ENCODE peak calls at places on chromosomes 6 and 20, in five cellular contexts. I is NCI-H1092; G is activated CD8-positive, alpha-beta memory T cell treated with anti-CD3 and anti-CD28 coated beads for 1 hour; V is GM06990; X is kidney. Y is an unnamed sample.

GRCh38 chr20:21622097-21622496 is 83.4 kb upstream of the PAX1 start:
- DNase-seq in G (no peak), X (no peak), I (no peak), V (no peak), Y (no peak)

GRCh38 chr20:25047766-25048165 is 10.2 kb downstream of the ACSS1 start:
- DNase-seq in V (no peak), X (peak; percentile 53), I (no peak), G (no peak), Y (no peak)

GRCh38 chr6:98529364-98529763 is 305.0 kb upstream of the POU3F2 start:
- DNase-seq in I (no peak), V (no peak), G (no peak), X (no peak), Y (no peak)

GRCh38 chr20:23039885-23040508 is 4.9 kb downstream of the SSTR4 start:
- DNase-seq in I (no peak), X (no peak), V (no peak), G (no peak), Y (no peak)

GRCh38 chr6:158081657-158081935 is 86.5 kb downstream of the SERAC1 start:
- DNase-seq in X (no peak), I (no peak), V (no peak), G (no peak), Y (no peak)

GRCh38 chr6:16257999-16258708 is 19.8 kb downstream of the GMPR start:
- DNase-seq in G (no peak), X (no peak), I (no peak), V (no peak), Y (peak; percentile 60)

GRCh38 chr6:136511397-136511796 is 38.8 kb downstream of the MAP7 start:
- DNase-seq in I (no peak), V (no peak), G (no peak), X (no peak), Y (no peak)

GRCh38 chr20:62734881-62735280 is 26.2 kb downstream of the NTSR1 start:
- DNase-seq in X (peak; percentile 68), G (no peak), I (no peak), V (no peak), Y (no peak)

GRCh38 chr6:39357998-39358686 is 35.6 kb upstream of the KCNK16 start:
- DNase-seq in V (no peak), X (no peak), I (peak; percentile 76), G (no peak), Y (peak; percentile 60)

GRCh38 chr20:41394931-41395668 is 28.5 kb upstream of the EMILIN3 start:
- DNase-seq in I (no peak), V (no peak), G (no peak), X (no peak), Y (no peak)

GRCh38 chr20:53942121-53942816 is 128.1 kb downstream of the BCAS1 start:
- DNase-seq in G (no peak), I (no peak), V (peak; percentile 50), X (no peak), Y (peak; percentile 31)

GRCh38 chr6:3252369-3252768 is 6.4 kb upstream of the PSMG4 start:
- DNase-seq in G (no peak), X (no peak), V (no peak), I (no peak), Y (no peak)

GRCh38 chr6:144285798-144286502 is 815 bp downstream of the UTRN start:
- DNase-seq in G (no peak), I (no peak), X (peak; percentile 95), V (peak; percentile 35), Y (peak; percentile 78)

GRCh38 chr20:44083220-44083933 is 103.6 kb downstream of the JPH2 start:
- DNase-seq in I (peak; percentile 23), V (no peak), X (peak; percentile 69), G (no peak), Y (peak; percentile 83)

GRCh38 chr6:46320505-46320904 is 149.7 kb upstream of the ENPP5 start:
- DNase-seq in I (no peak), V (no peak), G (no peak), X (no peak), Y (no peak)

GRCh38 chr6:113018351-113019151 is 671.4 kb downstream of the RFPL4B start:
- DNase-seq in I (no peak), X (peak; percentile 31), G (no peak), V (no peak), Y (peak; percentile 96)

GRCh38 chr20:59571591-59572314 is 32.6 kb upstream of the PHACTR3 start:
- DNase-seq in I (peak; percentile 14), V (peak; percentile 43), G (peak; percentile 10), X (no peak), Y (peak; percentile 67)

GRCh38 chr20:10745790-10746189 is 72.0 kb upstream of the JAG1 start:
- DNase-seq in X (no peak), G (no peak), V (no peak), I (no peak), Y (no peak)

GRCh38 chr6:75530696-75531095 is 37.1 kb upstream of the FILIP1 start:
- DNase-seq in I (no peak), V (no peak), X (no peak), G (no peak), Y (no peak)

GRCh38 chr6:23306251-23306950 is 737.0 kb downstream of the HDGFL1 start:
- DNase-seq in G (no peak), X (no peak), I (no peak), V (no peak), Y (no peak)

GRCh38 chr6:75691012-75691411 is 58.0 kb upstream of the MYO6 start:
- DNase-seq in I (no peak), X (no peak), G (no peak), V (no peak), Y (no peak)

GRCh38 chr20:36932476-36933426 is 18.8 kb downstream of the SAMHD1 start:
- DNase-seq in V (no peak), I (no peak), X (no peak), G (no peak), Y (peak; percentile 13)

GRCh38 chr6:63272397-63272796 is 47.4 kb downstream of the LGSN start:
- DNase-seq in G (no peak), X (no peak), V (no peak), I (no peak), Y (peak; percentile 9)

Y was measured in astrocyte of the hippocampus.